ENCODE peak calls at places on chromosome 18, in seven cellular contexts. Z is activated T-helper 9 cell treated with anti-CD3 and anti-CD28 coated beads, Interleukin-2, amount 50 U/mL, for 16 hours; F is NCI-H526; J is ELR; B is fibroblast of gingiva; M is NCI-H2029; I is NCI-H2081. U is an unnamed sample.
A peak's percentile ranks its signal among the peaks of the same experiment; 100 is the strongest.

GRCh38 chr18:57776354-57776753 is 26.8 kb downstream of the ATP8B1 start:
- DNase-seq in F (no peak), Z (no peak), B (no peak), M (no peak), I (no peak), J (no peak), U (no peak)

GRCh38 chr18:33369711-33370449 is 70.6 kb downstream of the CCDC178 start:
- DNase-seq in I (no peak), B (no peak), F (no peak), M (no peak), J (no peak), Z (no peak), U (no peak)

GRCh38 chr18:11323359-11323819 is 174.0 kb upstream of the PIEZO2 start:
- DNase-seq in J (peak; percentile 94), F (no peak), I (no peak), Z (no peak), B (peak; percentile 49), M (no peak), U (no peak)

GRCh38 chr18:53191634-53192033 is 851.6 kb downstream of the DCC start:
- DNase-seq in F (no peak), B (no peak), I (no peak), Z (no peak), M (no peak), J (no peak), U (no peak)

GRCh38 chr18:33567705-33568104 is 10.3 kb upstream of the ASXL3 start:
- DNase-seq in Z (no peak), F (no peak), I (no peak), J (no peak), B (no peak), M (no peak), U (no peak)

GRCh38 chr18:5627756-5628511 is 84.1 kb upstream of the EPB41L3 start:
- DNase-seq in Z (no peak), B (no peak), I (no peak), M (no peak), F (no peak), J (no peak), U (no peak)

GRCh38 chr18:35026407-35027061 is 14.7 kb upstream of the MAPRE2 start:
- DNase-seq in Z (no peak), B (no peak), J (no peak), I (no peak), M (no peak), F (no peak), U (peak; percentile 30)

GRCh38 chr18:11019295-11019694 is 130.1 kb downstream of the PIEZO2 start:
- DNase-seq in M (no peak), B (no peak), J (no peak), Z (no peak), I (no peak), F (no peak), U (no peak)

GRCh38 chr18:4510709-4511108 is 55.6 kb upstream of the DLGAP1 start:
- DNase-seq in Z (no peak), J (no peak), F (no peak), M (no peak), B (peak; percentile 17), I (no peak), U (peak; percentile 2)

GRCh38 chr18:79534356-79534755 is 138.6 kb downstream of the NFATC1 start:
- DNase-seq in B (no peak), I (no peak), M (no peak), J (no peak), F (no peak), Z (no peak), U (no peak)

GRCh38 chr18:9688036-9688741 is 19.9 kb upstream of the RAB31 start:
- DNase-seq in M (no peak), Z (no peak), J (peak; percentile 74), F (no peak), B (no peak), I (no peak), U (no peak)

GRCh38 chr18:48249841-48250240 is 159.3 kb downstream of the ZBTB7C start:
- DNase-seq in I (no peak), B (no peak), Z (no peak), M (no peak), F (no peak), J (no peak), U (no peak)